ENCODE peak calls at places on chromosomes 11 and 22, in nine cellular contexts. One of them, this sample, is unnamed.

GRCh38 chr22:31086703-31087330 is 5.7 kb downstream of the SMTN start:
- DNase-seq in right lobe of liver: no peak
- DNase-seq in BE2C: no peak
- DNase-seq in hypothalamus: no peak
- DNase-seq in pancreas: peak
- DNase-seq in Calu3: no peak
- DNase-seq in hippocampal formation: no peak
- DNase-seq in left colon: no peak
- DNase-seq in RPMI7951: no peak
- DNase-seq in this sample: no peak

GRCh38 chr22:27962268-27963191 is 43.5 kb upstream of the PITPNB start:
- DNase-seq in hippocampal formation: no peak
- DNase-seq in RPMI7951: peak
- DNase-seq in Calu3: no peak
- DNase-seq in BE2C: no peak
- DNase-seq in right lobe of liver: peak
- DNase-seq in hypothalamus: peak
- DNase-seq in left colon: no peak
- DNase-seq in pancreas: no peak
- DNase-seq in this sample: no peak

GRCh38 chr11:126317681-126318641 is 14.1 kb downstream of the DCPS start:
- DNase-seq in hippocampal formation: no peak
- DNase-seq in BE2C: no peak
- DNase-seq in Calu3: no peak
- DNase-seq in hypothalamus: peak
- DNase-seq in right lobe of liver: no peak
- DNase-seq in left colon: peak
- DNase-seq in pancreas: no peak
- DNase-seq in RPMI7951: peak
- DNase-seq in this sample: no peak

GRCh38 chr22:44102856-44103255 is 77.9 kb upstream of the PARVG start:
- DNase-seq in hypothalamus: no peak
- DNase-seq in Calu3: no peak
- DNase-seq in RPMI7951: no peak
- DNase-seq in pancreas: no peak
- DNase-seq in right lobe of liver: peak
- DNase-seq in BE2C: no peak
- DNase-seq in left colon: no peak
- DNase-seq in hippocampal formation: no peak
- DNase-seq in this sample: no peak

GRCh38 chr11:75855191-75855590 is 40.2 kb downstream of the UVRAG start:
- DNase-seq in Calu3: no peak
- DNase-seq in RPMI7951: no peak
- DNase-seq in BE2C: no peak
- DNase-seq in hippocampal formation: no peak
- DNase-seq in left colon: no peak
- DNase-seq in pancreas: no peak
- DNase-seq in hypothalamus: no peak
- DNase-seq in right lobe of liver: no peak
- DNase-seq in this sample: no peak

GRCh38 chr11:134575504-134576230 is 163.6 kb upstream of the B3GAT1 start:
- DNase-seq in RPMI7951: no peak
- DNase-seq in hippocampal formation: no peak
- DNase-seq in Calu3: no peak
- DNase-seq in right lobe of liver: no peak
- DNase-seq in left colon: no peak
- DNase-seq in pancreas: no peak
- DNase-seq in hypothalamus: no peak
- DNase-seq in BE2C: no peak
- DNase-seq in this sample: no peak

GRCh38 chr11:15800121-15800800 is 556.1 kb downstream of the SOX6 start:
- DNase-seq in right lobe of liver: no peak
- DNase-seq in BE2C: no peak
- DNase-seq in hippocampal formation: peak
- DNase-seq in pancreas: no peak
- DNase-seq in Calu3: peak
- DNase-seq in RPMI7951: peak
- DNase-seq in left colon: peak
- DNase-seq in hypothalamus: peak
- DNase-seq in this sample: no peak

GRCh38 chr11:106463154-106463553 is 385.7 kb downstream of the AASDHPPT start:
- DNase-seq in hippocampal formation: no peak
- DNase-seq in RPMI7951: no peak
- DNase-seq in pancreas: no peak
- DNase-seq in right lobe of liver: no peak
- DNase-seq in hypothalamus: no peak
- DNase-seq in Calu3: no peak
- DNase-seq in left colon: no peak
- DNase-seq in BE2C: no peak
- DNase-seq in this sample: no peak

GRCh38 chr11:2466869-2467694 is 22.3 kb downstream of the KCNQ1 start:
- DNase-seq in hypothalamus: no peak
- DNase-seq in hippocampal formation: no peak
- DNase-seq in right lobe of liver: no peak
- DNase-seq in Calu3: no peak
- DNase-seq in pancreas: no peak
- DNase-seq in RPMI7951: no peak
- DNase-seq in BE2C: no peak
- DNase-seq in left colon: no peak
- DNase-seq in this sample: no peak

GRCh38 chr11:75810637-75811383 is 4.2 kb upstream of the UVRAG start:
- DNase-seq in right lobe of liver: no peak
- DNase-seq in BE2C: no peak
- DNase-seq in hypothalamus: no peak
- DNase-seq in pancreas: no peak
- DNase-seq in Calu3: no peak
- DNase-seq in hippocampal formation: no peak
- DNase-seq in left colon: no peak
- DNase-seq in RPMI7951: no peak
- DNase-seq in this sample: no peak

GRCh38 chr22:28180804-28181203 is 261.7 kb upstream of the PITPNB start:
- DNase-seq in left colon: no peak
- DNase-seq in right lobe of liver: no peak
- DNase-seq in pancreas: no peak
- DNase-seq in hippocampal formation: no peak
- DNase-seq in BE2C: no peak
- DNase-seq in Calu3: no peak
- DNase-seq in hypothalamus: no peak
- DNase-seq in RPMI7951: no peak
- DNase-seq in this sample: no peak

GRCh38 chr22:35961480-35961902 is 67.1 kb downstream of the RBFOX2 start:
- DNase-seq in right lobe of liver: no peak
- DNase-seq in RPMI7951: peak
- DNase-seq in hypothalamus: peak
- DNase-seq in pancreas: no peak
- DNase-seq in Calu3: peak
- DNase-seq in left colon: no peak
- DNase-seq in BE2C: peak
- DNase-seq in hippocampal formation: peak
- DNase-seq in this sample: peak

GRCh38 chr22:17085277-17086091 is 684 bp downstream of the IL17RA start:
- DNase-seq in right lobe of liver: peak
- DNase-seq in hippocampal formation: no peak
- DNase-seq in pancreas: peak
- DNase-seq in BE2C: no peak
- DNase-seq in left colon: peak
- DNase-seq in RPMI7951: no peak
- DNase-seq in Calu3: peak
- DNase-seq in hypothalamus: no peak
- DNase-seq in this sample: no peak

GRCh38 chr22:19619144-19620009 is 94.9 kb upstream of the SEPTIN5 start:
- DNase-seq in hippocampal formation: no peak
- DNase-seq in BE2C: no peak
- DNase-seq in right lobe of liver: no peak
- DNase-seq in RPMI7951: no peak
- DNase-seq in left colon: no peak
- DNase-seq in hypothalamus: no peak
- DNase-seq in Calu3: no peak
- DNase-seq in pancreas: no peak
- DNase-seq in this sample: no peak

GRCh38 chr11:77035580-77035979 is 1.4 kb downstream of the B3GNT6 start:
- DNase-seq in left colon: peak
- DNase-seq in RPMI7951: no peak
- DNase-seq in right lobe of liver: no peak
- DNase-seq in BE2C: no peak
- DNase-seq in hippocampal formation: no peak
- DNase-seq in Calu3: peak
- DNase-seq in hypothalamus: no peak
- DNase-seq in pancreas: no peak
- DNase-seq in this sample: no peak

GRCh38 chr11:82865841-82866240 is 34.4 kb downstream of the PRCP start:
- DNase-seq in right lobe of liver: no peak
- DNase-seq in BE2C: no peak
- DNase-seq in pancreas: no peak
- DNase-seq in Calu3: no peak
- DNase-seq in hippocampal formation: no peak
- DNase-seq in left colon: no peak
- DNase-seq in RPMI7951: peak
- DNase-seq in hypothalamus: no peak
- DNase-seq in this sample: no peak

GRCh38 chr11:46026616-46027293 is 94.5 kb downstream of the PHF21A start:
- DNase-seq in pancreas: no peak
- DNase-seq in left colon: no peak
- DNase-seq in RPMI7951: no peak
- DNase-seq in hypothalamus: no peak
- DNase-seq in Calu3: no peak
- DNase-seq in BE2C: no peak
- DNase-seq in right lobe of liver: no peak
- DNase-seq in hippocampal formation: no peak
- DNase-seq in this sample: peak

GRCh38 chr11:83002047-83002446 is 69.7 kb downstream of the RAB30 start:
- DNase-seq in hypothalamus: no peak
- DNase-seq in BE2C: no peak
- DNase-seq in pancreas: no peak
- DNase-seq in Calu3: no peak
- DNase-seq in left colon: no peak
- DNase-seq in hippocampal formation: peak
- DNase-seq in right lobe of liver: no peak
- DNase-seq in RPMI7951: no peak
- DNase-seq in this sample: no peak

GRCh38 chr11:19344661-19345518 is 104.1 kb upstream of the E2F8 start:
- DNase-seq in Calu3: peak
- DNase-seq in BE2C: peak
- DNase-seq in hypothalamus: peak
- DNase-seq in right lobe of liver: peak
- DNase-seq in RPMI7951: no peak
- DNase-seq in hippocampal formation: peak
- DNase-seq in pancreas: peak
- DNase-seq in left colon: peak
- DNase-seq in this sample: peak

GRCh38 chr11:12288212-12288933 is 89.0 kb upstream of the PARVA start:
- DNase-seq in right lobe of liver: peak
- DNase-seq in hypothalamus: peak
- DNase-seq in left colon: peak
- DNase-seq in RPMI7951: peak
- DNase-seq in hippocampal formation: peak
- DNase-seq in Calu3: peak
- DNase-seq in BE2C: peak
- DNase-seq in pancreas: peak
- DNase-seq in this sample: peak